ENCODE peak calls at places on chromosome 13, in four cellular contexts. T is activated CD4-positive, alpha-beta T cell treated with anti-CD3 and anti-CD28 coated beads, Interleukin-2, amount 50 U/mL, for 24 hours; X is ACHN; L is astrocyte of the cerebellum. V is an unnamed sample.

GRCh38 chr13:110916671-110917142 is 1.8 kb upstream of the ANKRD10 start:
- DNase-seq in T (no peak), L (peak), X (peak), V (no peak)

GRCh38 chr13:114106526-114106925 is 25.9 kb downstream of the RASA3 start:
- DNase-seq in X (no peak), T (no peak), L (no peak), V (no peak)

GRCh38 chr13:94739235-94739634 is 26.9 kb upstream of the SOX21 start:
- DNase-seq in L (no peak), T (no peak), X (no peak), V (no peak)

GRCh38 chr13:41470187-41470586 is 12.8 kb downstream of the RGCC start:
- DNase-seq in L (no peak), T (no peak), X (no peak), V (no peak)

GRCh38 chr13:110209950-110210603 is 96.9 kb downstream of the COL4A1 start:
- DNase-seq in X (no peak), T (no peak), L (no peak), V (no peak)

GRCh38 chr13:73767747-73768315 is 366.4 kb downstream of the KLF12 start:
- DNase-seq in L (no peak), T (no peak), X (peak), V (no peak)

GRCh38 chr13:89169951-89170350 is 1498.8 kb downstream of the SLITRK5 start:
- DNase-seq in L (no peak), T (no peak), X (no peak), V (no peak)

GRCh38 chr13:76884167-76884566 is 2.0 kb downstream of the KCTD12 start:
- DNase-seq in X (peak), L (no peak), T (no peak), V (no peak)

GRCh38 chr13:51581148-51581820 is 3.0 kb upstream of the WDFY2 start:
- DNase-seq in X (no peak), T (no peak), L (no peak), V (no peak)

GRCh38 chr13:40974460-40975407 is 44.4 kb downstream of the ELF1 start:
- DNase-seq in X (peak), L (no peak), T (no peak), V (no peak)

GRCh38 chr13:45393941-45394570 is 24.1 kb downstream of the SLC25A30 start:
- DNase-seq in T (no peak), X (peak), L (peak), V (no peak)

GRCh38 chr13:33992891-33993336 is 175.0 kb downstream of the RFC3 start:
- DNase-seq in L (no peak), T (no peak), X (no peak), V (no peak)

GRCh38 chr13:42334329-42334706 is 62.4 kb downstream of the AKAP11 start:
- DNase-seq in X (no peak), L (no peak), T (no peak), V (no peak)

GRCh38 chr13:93635687-93636086 is 409.1 kb downstream of the GPC6 start:
- DNase-seq in L (peak), T (no peak), X (no peak), V (no peak)

GRCh38 chr13:41581884-41582547 is 124.7 kb downstream of the RGCC start:
- DNase-seq in X (no peak), T (no peak), L (no peak), V (no peak)

GRCh38 chr13:28609936-28610335 is 49.0 kb upstream of the POMP start:
- DNase-seq in X (peak), T (no peak), L (no peak), V (peak)

GRCh38 chr13:50512602-50513527 is 330.6 kb downstream of the DLEU7 start:
- DNase-seq in T (no peak), X (no peak), L (peak), V (no peak)

GRCh38 chr13:29654807-29655547 is 59.5 kb upstream of the SLC7A1 start:
- DNase-seq in T (no peak), L (peak), X (no peak), V (no peak)

GRCh38 chr13:82747948-82748347 is 1134.3 kb downstream of the SLITRK1 start:
- DNase-seq in L (peak), T (no peak), X (no peak), V (peak)

GRCh38 chr13:110472904-110473563 is 88.5 kb downstream of the RAB20 start:
- DNase-seq in T (no peak), L (no peak), X (no peak), V (no peak)

GRCh38 chr13:77521194-77521593 is 14.3 kb upstream of the SCEL start:
- DNase-seq in L (no peak), T (no peak), X (no peak), V (no peak)

GRCh38 chr13:31946091-31946770 is 85.3 kb upstream of the FRY start:
- DNase-seq in X (peak), L (no peak), T (no peak), V (no peak)